ENCODE peak calls at places on chromosomes 16 and 17, in six cellular contexts. H is heart right ventricle, V is left lung, Z is fibroblast of lung, D is mucosa of descending colon, S is cardiac muscle cell. U is an unnamed sample.

GRCh38 chr16:67563708-67564468 is 1.6 kb downstream of the CTCF start:
- DNase-seq in H (no peak), V (no peak), Z (peak; percentile 70), D (peak; percentile 53), S (peak; percentile 35), U (no peak)

GRCh38 chr17:8629371-8630226 is 926 bp downstream of the MYH10 start:
- DNase-seq in H (peak; percentile 41), V (peak; percentile 79), Z (peak; percentile 31), D (peak; percentile 12), S (peak; percentile 66), U (no peak)

GRCh38 chr17:74491645-74492044 is 25.2 kb downstream of the CD300A start:
- DNase-seq in H (no peak), V (no peak), Z (no peak), D (no peak), S (no peak), U (no peak)

GRCh38 chr16:10620120-10620519 is 39.7 kb upstream of the EMP2 start:
- DNase-seq in H (no peak), V (no peak), Z (no peak), D (no peak), S (no peak), U (no peak)

GRCh38 chr16:2008631-2009301 is 855 bp downstream of the ZNF598 start:
- DNase-seq in H (no peak), V (peak; percentile 77), Z (no peak), D (no peak), S (no peak), U (no peak)

GRCh38 chr16:12815361-12815760 is 11.7 kb upstream of the CPPED1 start:
- DNase-seq in H (no peak), V (no peak), Z (no peak), D (no peak), S (no peak), U (no peak)

GRCh38 chr17:78000351-78000750 is 41.8 kb downstream of the TNRC6C start:
- DNase-seq in H (no peak), V (no peak), Z (peak; percentile 80), D (no peak), S (no peak), U (peak; percentile 78)

GRCh38 chr17:82740906-82741759 is 5.7 kb downstream of the FN3K start:
- DNase-seq in H (no peak), V (peak; percentile 13), Z (no peak), D (no peak), S (no peak), U (no peak)

GRCh38 chr17:57097832-57098421 is 12.9 kb downstream of the AKAP1 start:
- DNase-seq in H (no peak), V (no peak), Z (peak; percentile 75), D (no peak), S (peak; percentile 77), U (no peak)

GRCh38 chr16:67287960-67288359 is 8.6 kb downstream of the PLEKHG4 start:
- DNase-seq in H (no peak), V (no peak), Z (no peak), D (no peak), S (no peak), U (no peak)

GRCh38 chr16:11968577-11968976 is 3.6 kb downstream of the TNFRSF17 start:
- DNase-seq in H (no peak), V (no peak), Z (no peak), D (no peak), S (no peak), U (no peak)

GRCh38 chr17:75194879-75195278 is 10.6 kb upstream of the NUP85 start:
- DNase-seq in H (no peak), V (no peak), Z (peak; percentile 73), D (no peak), S (no peak), U (no peak)

GRCh38 chr16:57613514-57613913 is 14.9 kb upstream of the ADGRG1 start:
- DNase-seq in H (no peak), V (no peak), Z (no peak), D (no peak), S (no peak), U (no peak)

GRCh38 chr16:87965417-87965816 is 14.2 kb downstream of the BANP start:
- DNase-seq in H (no peak), V (peak; percentile 36), Z (no peak), D (no peak), S (no peak), U (no peak)

GRCh38 chr17:47981462-47981861 is 10.5 kb downstream of the CDK5RAP3 start:
- DNase-seq in H (no peak), V (no peak), Z (no peak), D (no peak), S (no peak), U (no peak)

GRCh38 chr16:88455610-88456355 is 2.7 kb downstream of the ZFPM1 start:
- DNase-seq in H (no peak), V (no peak), Z (peak; percentile 47), D (peak; percentile 61), S (no peak), U (peak; percentile 34)

GRCh38 chr16:177394-177822 is 928 bp downstream of the HBA1 start:
- DNase-seq in H (no peak), V (no peak), Z (peak; percentile 18), D (no peak), S (no peak), U (no peak)

GRCh38 chr16:78375055-78375679 is 275.7 kb downstream of the WWOX start:
- DNase-seq in H (peak; percentile 67), V (no peak), Z (no peak), D (peak; percentile 24), S (no peak), U (no peak)

GRCh38 chr17:81930142-81931125 is 2.9 kb upstream of the MAFG start:
- DNase-seq in H (no peak), V (peak; percentile 66), Z (no peak), D (peak; percentile 58), S (no peak), U (no peak)

GRCh38 chr17:4607773-4608187 is 23.5 kb downstream of the SMTNL2 start:
- DNase-seq in H (peak; percentile 68), V (no peak), Z (peak; percentile 67), D (peak; percentile 67), S (peak; percentile 67), U (no peak)

GRCh38 chr17:42274812-42275526 is 1.2 kb downstream of the STAT5B start:
- DNase-seq in H (no peak), V (no peak), Z (no peak), D (no peak), S (no peak), U (no peak)

GRCh38 chr17:43858201-43858600 is 11.2 kb downstream of the CD300LG start:
- DNase-seq in H (no peak), V (no peak), Z (no peak), D (no peak), S (no peak), U (no peak)

GRCh38 chr16:29665294-29666077 is 2.4 kb downstream of the SPN start:
- DNase-seq in H (no peak), V (no peak), Z (no peak), D (no peak), S (no peak), U (no peak)

GRCh38 chr16:74015953-74016352 is 280.7 kb upstream of the PSMD7 start:
- DNase-seq in H (no peak), V (no peak), Z (no peak), D (no peak), S (no peak), U (no peak)

GRCh38 chr17:1592751-1593629 is 30.4 kb upstream of the PITPNA start:
- DNase-seq in H (no peak), V (no peak), Z (no peak), D (peak; percentile 92), S (no peak), U (no peak)

GRCh38 chr17:30164531-30164930 is 47.9 kb downstream of the NSRP1 start:
- DNase-seq in H (no peak), V (no peak), Z (no peak), D (no peak), S (no peak), U (no peak)

GRCh38 chr17:7312432-7313027 is 2.6 kb downstream of the GPS2 start:
- DNase-seq in H (no peak), V (peak; percentile 17), Z (no peak), D (no peak), S (no peak), U (no peak)
- H3K4me1 ChIP-seq in H (peaks cover 72% of the 10 kb centered on the region), V (peaks cover 65% of the 10 kb centered on the region), Z (peaks cover 8% of the 10 kb centered on the region), D (peaks cover 29% of the 10 kb centered on the region), S (peaks cover 17% of the 10 kb centered on the region), U (peaks cover 38% of the 10 kb centered on the region)

GRCh38 chr17:67475161-67475887 is 98.2 kb downstream of the PITPNC1 start:
- DNase-seq in H (peak; percentile 76), V (peak; percentile 87), Z (peak; percentile 63), D (peak; percentile 92), S (peak; percentile 58), U (peak; percentile 74)
- H3K4me1 ChIP-seq in H (peaks cover 54% of the 10 kb centered on the region), V (peaks cover 40% of the 10 kb centered on the region), Z (peaks cover 5% of the 10 kb centered on the region), D (peaks cover 6% of the 10 kb centered on the region), S (no peaks in the 10 kb centered on the region), U (peaks cover 21% of the 10 kb centered on the region)

DNA sequence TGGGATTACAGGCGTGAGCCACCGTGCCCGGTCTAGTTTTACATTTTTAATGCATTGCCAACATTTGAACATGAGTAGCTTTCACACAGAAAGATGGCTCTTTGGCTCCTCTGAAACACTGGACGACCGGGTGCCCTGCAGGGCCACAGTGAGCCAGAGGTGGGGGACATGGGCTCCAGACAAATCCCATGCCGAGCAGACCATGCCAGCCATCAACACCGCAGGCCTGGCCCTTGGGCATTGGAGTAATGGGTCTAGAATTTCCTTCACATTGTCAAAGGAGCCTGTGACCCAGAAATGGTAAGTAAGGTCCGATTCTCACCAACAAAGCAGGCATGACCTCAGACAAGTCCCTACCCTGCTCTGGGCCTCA is 21.4 kb upstream of the MPRIP start:
- DNase-seq in H (no peak), V (peak; percentile 37), Z (no peak), D (no peak), S (no peak), U (no peak)
- H3K4me1 ChIP-seq in H (peaks cover 37% of the 10 kb centered on the region), V (peaks cover 22% of the 10 kb centered on the region), Z (no peaks in the 10 kb centered on the region), D (peaks cover 12% of the 10 kb centered on the region), S (peaks cover 23% of the 10 kb centered on the region), U (peaks cover 47% of the 10 kb centered on the region)

DNA sequence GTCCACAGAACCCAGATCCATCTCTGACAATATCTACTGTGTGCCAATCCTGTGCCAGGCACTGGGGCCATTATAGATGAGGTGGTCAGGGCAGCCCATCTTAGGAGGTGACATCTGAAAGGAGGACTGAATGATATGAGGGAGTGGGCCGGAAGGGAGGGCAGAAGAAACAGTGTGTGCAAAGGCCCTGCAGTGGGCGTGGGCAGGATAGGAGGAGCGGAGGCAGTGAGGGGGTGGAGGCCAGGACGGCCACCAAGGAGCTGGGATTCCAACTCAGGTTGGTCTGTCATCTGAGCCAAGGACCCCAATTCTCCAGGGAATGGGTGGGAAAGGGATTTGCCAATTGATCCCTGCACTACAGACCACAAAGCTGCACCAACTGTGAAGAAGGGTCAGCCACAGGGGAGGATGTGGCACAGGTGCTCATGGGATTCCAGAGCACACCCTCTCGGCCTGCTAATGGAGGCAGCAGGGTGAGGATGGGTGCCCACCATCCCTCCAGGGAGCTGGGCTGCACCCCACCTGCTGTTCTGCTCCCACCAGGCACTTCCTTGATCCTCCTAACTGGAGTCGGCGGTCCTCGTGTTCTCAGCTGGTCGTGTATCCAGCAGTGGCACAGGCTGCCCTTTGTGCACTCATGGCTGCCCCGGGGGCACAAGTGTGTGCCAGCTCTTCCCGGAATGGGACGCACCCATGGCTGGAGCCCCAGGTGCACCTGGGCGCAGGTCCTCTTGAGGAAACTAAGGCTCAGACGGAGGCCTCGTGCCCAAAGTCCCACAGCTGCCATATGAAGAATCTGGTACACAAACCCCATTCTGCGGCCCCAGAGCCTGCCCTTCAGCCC is 9.6 kb downstream of the SREBF1 start:
- DNase-seq in H (no peak), V (no peak), Z (no peak), D (no peak), S (no peak), U (no peak)
- H3K4me1 ChIP-seq in H (peaks cover 74% of the 10 kb centered on the region), V (peaks cover 71% of the 10 kb centered on the region), Z (peaks cover 30% of the 10 kb centered on the region), D (peaks cover 69% of the 10 kb centered on the region), S (peaks cover 47% of the 10 kb centered on the region), U (peaks cover 30% of the 10 kb centered on the region)